ENCODE peak calls at places on chromosomes 12 and 14, in four cellular contexts. I is prostate gland, W is endothelial cell of umbilical vein, X is cardiac muscle cell. E is an unnamed sample.

GRCh38 chr14:101066826-101067508 is 163.4 kb upstream of the RTL1 start:
- DNase-seq in I (no peak), W (no peak), X (no peak), E (no peak)

GRCh38 chr12:114858388-114859146 is 174.6 kb upstream of the TBX3 start:
- DNase-seq in I (no peak), W (no peak), X (no peak), E (no peak)

GRCh38 chr14:83425138-83425537 is 1891.5 kb upstream of the SEL1L start:
- DNase-seq in I (no peak), W (no peak), X (peak), E (no peak)

GRCh38 chr14:104359301-104359968 is 220.1 kb upstream of the C14orf180 start:
- DNase-seq in I (no peak), W (no peak), X (no peak), E (no peak)

GRCh38 chr12:2998789-2999264 is 39.6 kb downstream of the TEAD4 start:
- DNase-seq in I (no peak), W (no peak), X (peak), E (no peak)

GRCh38 chr12:104792570-104792969 is 165.5 kb downstream of the SLC41A2 start:
- DNase-seq in I (peak), W (peak), X (peak), E (no peak)

GRCh38 chr14:23672200-23672599 is 36.0 kb downstream of the DHRS2 start:
- DNase-seq in I (no peak), W (no peak), X (no peak), E (no peak)

GRCh38 chr14:27995688-27996087 is 770.9 kb upstream of the FOXG1 start:
- DNase-seq in I (no peak), W (no peak), X (no peak), E (no peak)

GRCh38 chr12:112409906-112410244 is 470 bp upstream of the RPL6 start:
- DNase-seq in I (no peak), W (no peak), X (no peak), E (no peak)

GRCh38 chr12:65372574-65372973 is 94.1 kb downstream of the MSRB3 start:
- DNase-seq in I (no peak), W (no peak), X (no peak), E (no peak)

GRCh38 chr12:56488041-56488955 is at the start of gene GLS2:
- DNase-seq in I (peak), W (peak), X (peak), E (peak)

GRCh38 chr12:32542550-32543229 is 136.4 kb upstream of the DNM1L start:
- DNase-seq in I (no peak), W (no peak), X (no peak), E (no peak)

GRCh38 chr14:32939254-32940065 is 781 bp downstream of the NPAS3 start:
- DNase-seq in I (peak), W (peak), X (peak), E (peak)

GRCh38 chr12:119423285-119423684 is 88.8 kb downstream of the CCDC60 start:
- DNase-seq in I (no peak), W (no peak), X (no peak), E (no peak)

GRCh38 chr12:57904848-57905811 is 36.2 kb upstream of the ATP23 start:
- DNase-seq in I (peak), W (peak), X (peak), E (peak)

GRCh38 chr12:71947645-71948105 is 9.0 kb downstream of the TPH2 start:
- DNase-seq in I (no peak), W (no peak), X (peak), E (no peak)

GRCh38 chr12:103169-103981 is 36.8 kb downstream of the IQSEC3 start:
- DNase-seq in I (no peak), W (no peak), X (no peak), E (no peak)

GRCh38 chr14:93914278-93914677 is 12.9 kb upstream of the FAM181A start:
- DNase-seq in I (no peak), W (no peak), X (no peak), E (no peak)
- TF ChIP-seq CTCF in I (no peak), W (no peak), X (no peak), E (no peak)

DNA sequence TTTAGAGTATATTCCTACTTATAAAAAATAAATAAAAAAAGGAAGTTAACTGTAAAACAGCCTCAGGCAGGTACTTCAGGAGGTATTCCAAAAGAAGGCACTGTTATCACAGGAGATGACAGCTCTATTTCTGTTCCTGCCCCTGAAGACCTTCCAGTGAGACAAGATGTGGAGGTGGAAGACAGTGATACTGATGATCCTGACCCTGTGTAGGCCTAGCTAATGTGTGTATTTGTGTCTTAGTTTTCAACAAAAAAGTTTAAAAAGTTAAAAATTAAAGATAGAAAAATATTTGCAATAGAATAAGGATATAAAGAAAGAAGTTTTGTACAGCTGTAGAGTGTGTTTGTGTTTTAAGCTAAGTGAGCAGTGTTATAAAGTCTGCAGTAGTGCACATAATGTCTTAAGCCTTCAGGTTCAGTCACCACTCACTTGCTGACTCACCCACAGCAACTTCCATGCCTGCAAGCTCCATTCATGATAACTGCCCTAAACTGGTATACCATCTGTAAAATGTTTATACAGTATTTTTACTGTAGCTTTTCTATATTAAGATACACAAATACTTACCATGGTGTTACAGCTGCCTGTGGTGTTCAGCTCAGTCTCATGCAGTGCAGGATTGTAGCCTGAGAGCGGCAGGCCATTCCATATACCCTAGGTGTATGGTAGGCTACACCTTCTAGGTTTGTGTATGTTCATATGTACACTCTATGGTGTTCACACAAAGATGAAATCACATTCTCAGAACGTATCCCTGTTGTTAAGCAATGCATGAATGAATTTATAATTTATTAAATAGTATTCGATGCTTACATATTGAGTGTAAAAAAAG is 121.1 kb downstream of the ANO6 start:
- DNase-seq in I (no peak), W (no peak), X (peak), E (no peak)
- TF ChIP-seq CTCF in I (no peak), W (no peak), X (no peak), E (no peak)

DNA sequence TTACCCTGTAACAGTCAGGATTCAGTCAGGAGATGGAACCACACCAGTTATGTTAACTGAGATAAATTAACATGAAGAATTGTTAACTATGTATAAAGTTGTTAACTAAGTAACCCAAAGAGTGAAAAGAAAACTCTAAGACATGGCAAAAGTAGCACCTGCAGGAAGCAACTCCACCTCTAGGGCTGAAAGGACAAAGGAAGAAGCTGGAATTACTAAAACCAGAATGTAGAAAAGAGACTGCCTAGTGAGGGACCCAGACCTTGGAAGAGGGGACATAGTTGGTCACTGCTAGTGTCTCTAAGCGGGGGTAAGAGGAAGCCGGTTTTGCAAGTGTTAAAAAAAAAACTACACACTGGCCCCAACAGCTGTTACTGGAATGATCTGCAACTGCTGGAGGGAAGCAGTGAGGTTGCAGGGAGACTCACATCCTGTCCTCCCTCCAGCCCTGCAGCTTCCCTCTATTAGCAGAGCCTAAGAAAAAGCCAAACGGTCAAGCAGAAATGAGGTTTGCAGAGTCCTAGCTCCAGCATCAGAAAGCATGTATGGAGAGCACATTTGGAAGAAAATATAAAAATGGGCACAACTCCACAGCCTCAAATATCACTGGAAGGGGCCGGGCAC is 39.7 kb downstream of the GPR135 start:
- DNase-seq in I (no peak), W (no peak), X (peak), E (no peak)
- TF ChIP-seq CTCF in I (no peak), W (no peak), X (peak), E (no peak)

GRCh38 chr12:76515271-76515670 is 44.3 kb downstream of the OSBPL8 start:
- DNase-seq in I (no peak), W (no peak), X (no peak), E (no peak)
- TF ChIP-seq CTCF in I (no peak), W (no peak), X (no peak), E (no peak)

DNA sequence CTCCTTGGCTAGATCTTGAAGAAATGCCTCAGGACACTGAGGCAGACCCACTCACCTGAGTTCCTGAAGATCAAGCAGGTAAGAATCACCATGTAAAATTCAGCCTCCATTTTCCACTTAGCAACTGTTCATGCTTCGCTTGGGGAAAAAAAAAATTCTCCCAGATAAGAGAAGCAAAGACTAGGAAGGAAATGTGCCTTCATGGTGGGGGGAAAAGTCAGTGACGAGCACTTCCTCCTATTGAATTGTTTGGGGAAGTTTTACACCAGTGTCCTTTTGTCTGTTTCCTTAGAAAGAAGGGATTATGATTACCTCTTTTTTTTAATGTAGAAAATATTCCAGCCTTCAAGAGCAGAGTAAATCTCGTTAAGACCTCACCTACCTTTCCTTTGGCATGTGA is at the start of gene PTPRB:
- DNase-seq in I (no peak), W (peak), X (no peak), E (no peak)
- TF ChIP-seq CTCF in I (no peak), W (no peak), X (no peak), E (no peak)

GRCh38 chr12:89529738-89530137 is 3.9 kb upstream of the POC1B start:
- DNase-seq in I (no peak), W (peak), X (peak), E (peak)

GRCh38 chr12:89528434-89528833 is 2.6 kb upstream of the POC1B start:
- DNase-seq in I (no peak), W (no peak), X (no peak), E (no peak)

GRCh38 chr12:89525002-89525823 is 617 bp upstream of the GALNT4 start:
- DNase-seq in I (peak), W (peak), X (no peak), E (peak)

GRCh38 chr12:89524201-89525001 is at the start of gene GALNT4:
- DNase-seq in I (peak), W (peak), X (peak), E (peak)

DNA sequence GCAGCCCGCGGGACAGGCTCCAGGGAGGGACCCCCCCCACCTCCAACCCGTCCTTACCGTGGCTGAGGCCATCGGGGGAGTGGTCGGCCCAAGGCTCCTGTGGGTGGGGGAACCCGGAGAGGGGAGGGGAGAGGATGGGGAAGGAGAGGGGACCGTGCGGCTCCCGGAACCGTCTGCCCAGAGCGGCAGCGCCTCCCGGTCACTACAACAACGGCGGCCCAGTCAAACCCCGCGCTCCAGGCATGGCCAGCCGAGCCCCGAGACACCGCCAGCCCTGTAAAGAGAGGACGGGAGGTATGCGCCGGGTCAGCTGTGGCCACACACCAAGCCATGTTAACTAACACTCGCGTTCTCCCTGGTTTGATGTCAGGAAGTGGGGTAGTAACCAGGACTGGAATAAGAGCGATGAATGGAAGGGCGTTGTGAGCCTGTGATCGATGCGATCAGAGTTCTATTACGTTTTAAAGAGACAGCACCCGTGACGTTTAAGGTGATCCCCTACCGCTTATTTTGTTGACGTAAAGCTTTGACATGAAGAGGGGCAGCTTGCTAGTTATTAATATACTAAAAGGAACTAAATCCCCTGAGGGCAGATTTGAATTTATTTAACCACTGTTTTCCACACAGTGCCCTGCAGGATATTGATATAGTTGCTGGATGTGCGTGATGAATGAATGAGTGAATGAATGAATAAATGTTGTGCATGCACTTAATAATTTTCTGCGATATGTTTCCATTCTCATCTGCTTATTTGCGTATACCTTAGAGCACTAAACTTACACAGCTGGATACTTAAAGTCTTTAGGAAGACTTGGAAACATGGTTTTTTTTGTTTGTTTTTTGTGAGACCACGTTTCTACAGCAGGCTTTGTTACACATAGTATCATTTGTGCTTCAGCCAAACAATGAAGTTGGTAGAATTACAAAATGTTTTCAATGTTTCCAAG is at the start of gene POC1B:
- DNase-seq in I (peak), W (peak), X (peak), E (peak)
- TF ChIP-seq CTCF in I (peak), W (no peak), X (no peak), E (no peak)

GRCh38 chr14:69683971-69684370 is 72.6 kb downstream of the SUSD6 start:
- DNase-seq in I (no peak), W (no peak), X (no peak), E (no peak)
- TF ChIP-seq CTCF in I (no peak), W (no peak), X (no peak), E (no peak)